ENCODE peak calls at places on chromosomes 2 and 18, in five cellular contexts. Y is keratinocyte, I is neural progenitor cell, P is fibroblast of lung, G is GM12878. W is an unnamed sample.

GRCh38 chr2:158477202-158477601 is 20.4 kb downstream of the PKP4 start:
- DNase-seq in G (no peak), Y (no peak), I (no peak), P (no peak), W (peak)

GRCh38 chr2:195407782-195408181 is 249.2 kb upstream of the SLC39A10 start:
- DNase-seq in G (no peak), Y (no peak), I (no peak), P (peak), W (no peak)

GRCh38 chr2:120985997-120986651 is 250.5 kb downstream of the GLI2 start:
- DNase-seq in G (no peak), P (no peak), Y (no peak), I (no peak), W (no peak)

GRCh38 chr2:71070294-71071025 is 2.0 kb downstream of the NAGK start:
- DNase-seq in P (peak), Y (no peak), I (peak), G (no peak), W (peak)

GRCh38 chr2:27494284-27494943 is 586 bp downstream of the FNDC4 start:
- DNase-seq in G (no peak), P (peak), Y (no peak), I (peak), W (no peak)

GRCh38 chr2:112472547-112473263 is 9.3 kb upstream of the TTL start:
- DNase-seq in I (no peak), G (no peak), P (no peak), Y (no peak), W (no peak)

GRCh38 chr2:222468338-222468737 is 44.0 kb downstream of the SGPP2 start:
- DNase-seq in Y (no peak), G (no peak), P (no peak), I (no peak), W (no peak)

GRCh38 chr2:55843992-55844345 is 79.6 kb downstream of the EFEMP1 start:
- DNase-seq in P (no peak), G (no peak), I (no peak), Y (no peak), W (no peak)

GRCh38 chr2:187581125-187581896 is 27.1 kb upstream of the TFPI start:
- DNase-seq in Y (peak), I (peak), G (no peak), P (peak), W (peak)

GRCh38 chr2:232170391-232170790 is 208.2 kb upstream of the ALPP start:
- DNase-seq in I (no peak), Y (no peak), G (no peak), P (no peak), W (no peak)

GRCh38 chr2:132884692-132885091 is 214.7 kb upstream of the LYPD1 start:
- DNase-seq in P (no peak), Y (no peak), G (no peak), I (no peak), W (peak)

GRCh38 chr2:236352761-236353593 is 88.8 kb upstream of the ASB18 start:
- DNase-seq in G (no peak), Y (no peak), P (peak), I (peak), W (peak)

GRCh38 chr2:168780671-168781071 is 21.8 kb upstream of the NOSTRIN start:
- DNase-seq in P (no peak), I (no peak), G (no peak), Y (no peak), W (no peak)

GRCh38 chr18:68480196-68480595 is 234.7 kb downstream of the TMX3 start:
- DNase-seq in G (no peak), P (no peak), I (no peak), Y (no peak), W (no peak)

GRCh38 chr2:25052948-25053477 is 11.1 kb downstream of the EFR3B start:
- DNase-seq in P (no peak), I (no peak), Y (no peak), G (no peak), W (peak)

GRCh38 chr2:237673130-237673921 is 45.9 kb downstream of the LRRFIP1 start:
- DNase-seq in Y (no peak), I (peak), G (no peak), P (peak), W (peak)

GRCh38 chr2:31240406-31241365 is 6.7 kb downstream of the EHD3 start:
- DNase-seq in P (no peak), G (no peak), Y (no peak), I (no peak), W (no peak)

GRCh38 chr2:190879474-190880373 is 897 bp upstream of the GLS start:
- DNase-seq in Y (no peak), G (no peak), P (no peak), I (no peak), W (peak)

GRCh38 chr2:237196866-237197618 is 111.4 kb downstream of the COPS8 start:
- DNase-seq in G (no peak), P (peak), I (no peak), Y (no peak), W (no peak)

GRCh38 chr2:200679157-200679934 is 93.5 kb downstream of the AOX1 start:
- DNase-seq in P (no peak), G (no peak), I (no peak), Y (no peak), W (no peak)

GRCh38 chr2:229708335-229708734 is 6.0 kb downstream of the DNER start:
- DNase-seq in G (no peak), P (no peak), Y (no peak), I (no peak), W (no peak)

GRCh38 chr2:140880573-140880972 is 1250.2 kb downstream of the LRP1B start:
- DNase-seq in P (peak), Y (no peak), I (no peak), G (no peak), W (no peak)

GRCh38 chr2:207143131-207143473 is 22.6 kb downstream of the KLF7 start:
- DNase-seq in G (no peak), Y (no peak), I (no peak), P (no peak), W (no peak)

GRCh38 chr2:207143474-207144190 is 22.1 kb downstream of the KLF7 start:
- DNase-seq in I (peak), Y (no peak), G (no peak), P (peak), W (no peak)

GRCh38 chr2:207141381-207141780 is 24.4 kb downstream of the KLF7 start:
- DNase-seq in G (no peak), I (no peak), Y (no peak), P (no peak), W (no peak)

GRCh38 chr2:207144191-207144795 is 21.5 kb downstream of the KLF7 start:
- DNase-seq in I (no peak), P (no peak), Y (no peak), G (no peak), W (no peak)

DNA sequence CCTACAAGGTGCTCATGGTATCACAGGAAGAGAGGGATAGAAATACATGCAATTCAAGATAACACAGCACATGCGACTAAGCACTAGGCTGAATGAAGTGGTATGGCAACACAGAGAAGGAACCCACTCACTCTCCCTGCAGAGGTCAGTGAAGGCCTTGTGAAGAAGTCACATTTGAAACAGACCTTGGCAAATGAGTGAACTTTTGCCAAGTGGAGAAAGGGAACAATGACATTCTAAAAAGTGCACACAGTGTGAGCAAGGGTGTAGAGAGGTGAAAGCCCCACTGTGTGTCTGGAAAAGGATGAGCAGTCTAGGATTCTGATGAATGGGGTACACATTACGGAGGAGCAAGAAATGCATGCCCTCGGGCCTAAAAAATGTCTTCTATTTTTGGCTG is 23.3 kb downstream of the KLF7 start:
- DNase-seq in G (no peak), I (no peak), Y (no peak), P (no peak), W (no peak)
- H3K27ac ChIP-seq in G (peak), I (no peak), Y (peak), P (no peak), W (no peak)

GRCh38 chr2:2734308-2734707 is 403.2 kb upstream of the MYT1L start:
- DNase-seq in I (no peak), P (no peak), Y (no peak), G (no peak), W (no peak)

GRCh38 chr2:2732331-2733119 is 401.4 kb upstream of the MYT1L start:
- DNase-seq in Y (no peak), G (no peak), P (no peak), I (no peak), W (no peak)

GRCh38 chr2:2731885-2732284 is 400.8 kb upstream of the MYT1L start:
- DNase-seq in G (no peak), P (no peak), Y (no peak), I (no peak), W (no peak)

GRCh38 chr2:2733818-2734217 is 402.7 kb upstream of the MYT1L start:
- DNase-seq in P (no peak), Y (no peak), I (no peak), G (no peak), W (no peak)

DNA sequence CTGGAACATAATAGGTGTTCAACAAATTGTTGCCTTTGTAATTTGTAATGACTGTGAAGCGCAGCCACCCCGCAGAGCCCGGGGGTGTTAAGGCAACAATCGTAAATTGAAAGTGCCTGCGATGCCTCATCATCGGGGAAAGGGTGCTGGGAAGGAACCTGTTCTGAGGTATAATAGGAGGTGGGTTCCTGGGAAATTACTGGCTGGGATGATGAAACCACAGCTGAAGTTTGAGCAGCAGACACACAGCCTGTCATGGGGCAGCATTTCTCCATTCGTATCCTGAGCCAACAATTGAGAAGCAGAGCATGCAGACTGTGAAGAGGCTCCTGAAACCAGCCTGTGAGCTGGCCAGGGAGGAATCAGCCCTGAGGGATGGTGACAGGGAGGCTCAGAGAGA is 404.0 kb upstream of the MYT1L start:
- DNase-seq in I (no peak), P (no peak), G (no peak), Y (no peak), W (no peak)
- TF ChIP-seq CTCF in I (no peak), P (no peak), G (no peak), Y (no peak), W (no peak)

GRCh38 chr2:218860950-218861381 is 1.4 kb downstream of the WNT6 start:
- DNase-seq in P (peak), I (peak), Y (no peak), G (no peak), W (peak)

GRCh38 chr2:218861645-218862318 is 2.2 kb downstream of the WNT6 start:
- DNase-seq in Y (no peak), G (no peak), I (no peak), P (no peak), W (no peak)

GRCh38 chr2:218858671-218859555 is 692 bp upstream of the WNT6 start:
- DNase-seq in P (no peak), I (peak), G (no peak), Y (no peak), W (no peak)

GRCh38 chr2:218859556-218859993 is at the start of gene WNT6:
- DNase-seq in Y (no peak), I (peak), G (no peak), P (no peak), W (no peak)

DNA sequence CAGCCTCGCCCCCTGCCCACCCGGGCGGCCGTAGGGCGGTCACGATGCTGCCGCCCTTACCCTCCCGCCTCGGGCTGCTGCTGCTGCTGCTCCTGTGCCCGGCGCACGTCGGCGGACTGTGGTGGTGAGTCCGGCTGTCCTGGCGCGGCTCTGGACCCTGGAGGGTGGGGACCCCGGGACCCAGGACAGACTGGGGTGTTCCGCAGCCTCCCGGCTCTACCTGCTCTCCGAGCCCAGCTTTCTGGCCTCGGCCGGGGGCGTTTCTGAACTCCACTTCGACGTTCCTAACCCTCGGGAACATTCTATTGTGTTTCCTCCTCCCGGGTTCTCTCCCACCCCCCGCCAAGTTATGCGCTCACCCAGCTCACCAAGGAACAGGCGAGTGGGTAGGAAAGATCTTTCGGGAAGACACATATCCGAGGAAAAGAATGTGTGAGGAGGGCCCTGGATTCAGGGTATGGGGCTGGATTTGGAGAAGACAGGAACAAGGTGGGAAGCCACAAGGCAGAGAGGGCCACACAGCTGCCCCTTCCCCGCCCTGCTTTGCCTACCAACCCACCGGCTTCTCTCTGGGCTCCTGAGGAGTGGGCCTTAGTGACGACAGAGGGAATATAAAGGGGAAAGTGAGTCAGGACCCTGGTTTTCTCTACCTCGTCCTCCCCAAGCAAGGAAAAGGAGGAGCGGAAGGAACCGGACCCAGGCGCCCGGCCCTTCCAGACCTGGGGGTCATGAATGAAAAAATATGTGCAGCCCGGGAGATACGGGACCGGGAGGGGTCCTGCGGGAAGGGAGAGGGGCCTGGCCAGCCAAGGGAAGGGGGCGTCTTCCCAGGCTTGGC is 608 bp downstream of the WNT6 start:
- DNase-seq in I (no peak), P (no peak), Y (no peak), G (no peak), W (no peak)
- TF ChIP-seq EZH2 in I (peak), P (peak), Y (peak), G (no peak), W (peak)

GRCh38 chr2:37784071-37784758 is 112.8 kb upstream of the CDC42EP3 start:
- DNase-seq in I (no peak), Y (no peak), G (no peak), P (no peak), W (no peak)

GRCh38 chr2:37782155-37782673 is 110.8 kb upstream of the CDC42EP3 start:
- DNase-seq in I (no peak), P (no peak), G (no peak), Y (no peak), W (no peak)

GRCh38 chr2:37783545-37783944 is 112.1 kb upstream of the CDC42EP3 start:
- DNase-seq in G (no peak), I (no peak), P (no peak), Y (no peak), W (no peak)

GRCh38 chr2:37781028-37781427 is 109.6 kb upstream of the CDC42EP3 start:
- DNase-seq in P (peak), G (no peak), Y (no peak), I (no peak), W (no peak)

GRCh38 chr2:37782721-37783438 is 111.4 kb upstream of the CDC42EP3 start:
- DNase-seq in G (no peak), Y (no peak), P (peak), I (no peak), W (no peak)
- H3K27ac ChIP-seq in G (no peak), Y (no peak), P (no peak), I (no peak), W (no peak)

DNA sequence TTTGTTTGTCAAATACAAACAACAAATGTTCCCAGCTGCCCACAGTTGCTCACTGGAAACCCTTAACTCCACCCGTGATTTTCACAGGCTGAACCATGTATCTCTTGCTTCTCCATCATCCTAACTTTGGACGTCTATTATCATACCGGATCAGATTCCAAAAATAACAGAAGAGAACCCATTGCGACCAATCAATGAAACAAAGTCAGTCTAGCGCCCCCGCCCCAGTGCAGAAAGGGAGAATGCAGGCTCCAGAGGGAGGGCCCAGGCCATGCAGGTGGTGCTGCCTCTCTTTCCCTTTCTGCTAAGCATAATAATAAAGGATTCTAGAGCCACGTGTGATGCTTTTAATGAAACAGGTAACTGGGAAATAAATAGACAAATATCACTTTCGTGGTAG is 24.1 kb downstream of the COLEC12 start:
- DNase-seq in P (no peak), G (no peak), Y (no peak), I (no peak), W (no peak)
- TF ChIP-seq CTCF in P (no peak), G (no peak), Y (no peak), I (peak), W (no peak)

GRCh38 chr18:62812242-62812641 is 96.9 kb downstream of the PHLPP1 start:
- DNase-seq in I (no peak), G (no peak), Y (no peak), P (peak), W (no peak)
- TF ChIP-seq EZH2 in I (no peak), G (no peak), Y (no peak), P (no peak), W (no peak)

GRCh38 chr2:109129356-109129920 is 433 bp downstream of the SH3RF3 start:
- DNase-seq in Y (no peak), P (no peak), G (no peak), I (peak), W (no peak)

GRCh38 chr2:109131777-109132176 is 2.8 kb downstream of the SH3RF3 start:
- DNase-seq in I (no peak), P (peak), G (no peak), Y (no peak), W (no peak)

GRCh38 chr2:109128466-109129355 is at the start of gene SH3RF3:
- DNase-seq in Y (no peak), G (no peak), P (peak), I (peak), W (peak)

GRCh38 chr2:109130726-109130995 is 1.7 kb downstream of the SH3RF3 start:
- DNase-seq in I (no peak), P (no peak), Y (no peak), G (no peak), W (no peak)

DNA sequence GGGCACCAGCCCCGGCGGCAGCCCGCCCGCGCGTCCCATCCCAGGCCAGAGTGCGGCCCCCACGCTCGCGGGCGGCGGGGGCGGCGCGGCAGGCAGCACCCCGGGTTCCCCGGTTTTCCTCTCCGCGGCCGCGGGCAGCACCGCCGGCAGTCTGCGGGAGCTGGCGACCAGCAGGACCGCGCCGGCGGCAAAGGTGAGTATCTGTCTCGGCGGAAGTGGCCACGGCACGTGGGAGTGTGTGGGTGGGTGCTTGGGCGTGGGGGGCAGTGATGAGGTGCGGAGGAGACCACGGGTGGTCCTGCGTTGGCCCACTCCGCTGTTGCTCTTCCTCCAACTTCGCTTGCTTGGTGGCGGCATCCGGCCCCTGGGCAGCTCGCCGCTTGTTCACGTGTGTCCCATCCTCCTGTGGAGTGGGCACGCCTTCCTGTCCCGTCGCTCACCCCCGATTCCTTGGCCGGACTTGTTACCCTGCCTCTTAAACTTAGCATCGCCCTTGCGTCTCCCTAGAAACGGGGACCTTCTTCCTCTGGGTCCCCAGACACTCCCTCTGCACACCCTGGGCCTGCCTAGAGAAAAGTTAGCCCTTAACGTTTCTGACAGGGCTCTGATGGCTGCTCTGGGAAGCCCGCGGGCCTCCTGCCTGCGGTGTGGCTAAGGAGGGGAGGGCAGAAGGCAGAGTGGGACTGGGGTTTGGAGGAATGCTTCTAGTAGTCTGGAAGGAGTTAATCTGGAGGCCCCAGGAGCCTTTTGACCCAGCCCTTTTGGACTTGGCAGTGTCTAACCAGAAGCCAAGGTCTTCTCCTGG is 1.1 kb downstream of the SH3RF3 start:
- DNase-seq in Y (no peak), I (peak), G (no peak), P (peak), W (no peak)
- H3K27ac ChIP-seq in Y (no peak), I (no peak), G (no peak), P (peak), W (no peak)

DNA sequence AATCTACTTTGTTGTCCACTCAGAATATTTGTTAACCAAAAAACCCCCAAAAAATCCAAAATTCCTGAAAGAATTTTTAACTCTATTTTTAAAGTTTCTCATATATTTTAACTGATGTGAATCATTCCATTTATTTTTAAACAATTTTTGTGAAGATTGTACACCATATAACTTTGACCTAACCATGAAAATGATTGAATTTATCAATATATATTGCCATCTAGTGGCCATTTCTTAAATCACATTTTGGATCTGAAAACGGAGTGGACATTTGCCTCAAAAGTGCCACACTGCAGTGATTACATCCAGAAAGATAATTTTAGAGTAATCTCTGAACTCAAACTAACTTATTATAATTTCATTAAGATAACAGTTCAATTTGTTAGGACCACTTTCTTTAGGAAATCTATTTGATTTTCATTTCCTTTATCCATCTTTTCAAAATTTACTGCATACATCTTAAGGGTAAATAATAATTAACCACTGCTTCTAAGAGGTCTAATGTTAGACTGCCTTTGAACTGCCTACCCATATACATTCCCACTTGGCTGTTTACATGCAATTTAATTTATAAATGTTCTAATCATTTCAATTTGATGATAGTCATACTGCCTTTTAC is 71.1 kb downstream of the DSC3 start:
- DNase-seq in P (peak), Y (no peak), G (no peak), I (peak), W (peak)
- TF ChIP-seq CTCF in P (peak), Y (no peak), G (peak), I (peak), W (peak)